ENCODE peak calls at places on chromosomes 16 and 17, in five cellular contexts. F is naive thymus-derived CD4-positive, alpha-beta T cell; N is upper lobe of right lung; Y is HCT116; M is mucosa of descending colon. A is an unnamed sample.

GRCh38 chr16:66660422-66661209 is 35.9 kb downstream of the CMTM4 start:
- DNase-seq in F (no peak), N (peak; percentile 73), M (peak; percentile 40), Y (no peak), A (no peak)

GRCh38 chr17:38448208-38448776 is 20.0 kb downstream of the ARHGAP23 start:
- DNase-seq in N (no peak), M (no peak), Y (no peak), F (no peak), A (no peak)

GRCh38 chr16:69110406-69110805 is 5.0 kb downstream of the HAS3 start:
- DNase-seq in Y (no peak), N (peak; percentile 15), M (no peak), F (no peak), A (no peak)

GRCh38 chr16:30551781-30552180 is 6.4 kb downstream of the ZNF764 start:
- DNase-seq in Y (no peak), N (peak; percentile 82), M (no peak), F (peak; percentile 75), A (peak; percentile 35)

GRCh38 chr16:51408357-51408756 is 257.3 kb upstream of the SALL1 start:
- DNase-seq in M (no peak), F (no peak), N (no peak), Y (no peak), A (no peak)

GRCh38 chr17:63694229-63694973 is 5.5 kb downstream of the LIMD2 start:
- DNase-seq in F (peak; percentile 41), Y (no peak), N (no peak), M (no peak), A (peak; percentile 74)

GRCh38 chr17:8846768-8847211 is 20.7 kb downstream of the PIK3R6 start:
- DNase-seq in M (no peak), Y (peak; percentile 67), F (no peak), N (no peak), A (no peak)

GRCh38 chr17:4599505-4600281 is 15.4 kb downstream of the SMTNL2 start:
- DNase-seq in N (no peak), M (no peak), F (no peak), Y (no peak), A (no peak)

GRCh38 chr16:68377667-68378420 is 67.0 kb downstream of the PRMT7 start:
- DNase-seq in Y (no peak), F (no peak), M (no peak), N (no peak), A (no peak)

GRCh38 chr16:11254913-11255736 is 879 bp downstream of the SOCS1 start:
- DNase-seq in N (peak; percentile 80), Y (no peak), F (peak; percentile 87), M (peak; percentile 76), A (peak; percentile 81)

GRCh38 chr17:40480501-40481003 is 20.9 kb downstream of the TNS4 start:
- DNase-seq in N (no peak), F (peak; percentile 95), M (peak; percentile 68), Y (no peak), A (peak; percentile 82)

GRCh38 chr16:4855804-4856203 is 8.5 kb downstream of the UBN1 start:
- DNase-seq in N (no peak), F (no peak), Y (no peak), M (no peak), A (no peak)

GRCh38 chr16:71709231-71709781 is 15.2 kb downstream of the PHLPP2 start:
- DNase-seq in N (no peak), Y (no peak), F (no peak), M (no peak), A (no peak)

GRCh38 chr17:28982191-28982793 is 23.5 kb downstream of the SEZ6 start:
- DNase-seq in Y (no peak), M (no peak), F (peak; percentile 74), N (no peak), A (peak; percentile 21)

GRCh38 chr17:31736855-31737625 is 122.0 kb downstream of the COPRS start:
- DNase-seq in F (no peak), M (no peak), Y (no peak), N (no peak), A (no peak)

GRCh38 chr17:77120866-77121265 is 19.9 kb upstream of the SEC14L1 start:
- DNase-seq in N (no peak), Y (no peak), F (no peak), M (no peak), A (no peak)

DNA sequence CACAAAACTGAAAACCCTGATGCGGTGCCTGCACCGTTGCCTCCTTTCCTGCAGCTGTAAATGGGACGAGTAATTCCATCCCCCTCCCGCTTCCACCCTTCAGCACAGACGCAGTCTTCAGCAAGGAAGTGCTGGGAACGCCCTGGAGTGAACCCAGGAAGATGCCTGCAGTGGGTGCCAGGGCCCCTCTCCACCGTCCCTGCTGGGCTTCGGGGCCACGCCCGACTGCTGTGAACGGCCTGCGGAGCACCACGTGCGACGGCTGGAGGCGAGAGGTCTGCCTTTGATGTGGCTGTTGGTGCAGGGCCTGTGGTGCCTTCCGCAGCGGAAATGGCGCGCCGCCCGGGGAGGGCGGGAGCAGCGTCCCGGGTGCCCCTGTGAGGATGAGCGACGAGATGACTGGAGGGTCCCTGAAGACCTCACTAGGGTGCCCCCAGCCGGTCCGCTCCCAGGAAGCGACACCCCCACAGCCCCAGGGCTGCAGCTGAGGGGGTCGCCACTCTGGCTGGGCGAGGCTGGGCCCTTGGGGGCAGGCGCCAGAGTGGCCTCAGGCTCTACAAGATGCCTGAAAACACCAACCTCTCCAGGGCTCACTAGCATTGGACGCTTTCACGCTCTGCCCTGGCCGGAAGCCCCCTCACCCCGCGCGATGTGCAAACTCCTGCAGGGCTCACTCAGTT is 749 bp upstream of the MC1R start:
- DNase-seq in F (peak; percentile 64), Y (peak; percentile 96), M (peak; percentile 92), N (peak; percentile 89), A (peak; percentile 71)
- H3K4me3 ChIP-seq in F (peak overlapping the region; percentile 43), Y (peak overlapping the region; percentile 19), M (no peak overlapping the region), N (peak overlapping the region; percentile 28), A (peak overlapping the region; percentile 50)

DNA sequence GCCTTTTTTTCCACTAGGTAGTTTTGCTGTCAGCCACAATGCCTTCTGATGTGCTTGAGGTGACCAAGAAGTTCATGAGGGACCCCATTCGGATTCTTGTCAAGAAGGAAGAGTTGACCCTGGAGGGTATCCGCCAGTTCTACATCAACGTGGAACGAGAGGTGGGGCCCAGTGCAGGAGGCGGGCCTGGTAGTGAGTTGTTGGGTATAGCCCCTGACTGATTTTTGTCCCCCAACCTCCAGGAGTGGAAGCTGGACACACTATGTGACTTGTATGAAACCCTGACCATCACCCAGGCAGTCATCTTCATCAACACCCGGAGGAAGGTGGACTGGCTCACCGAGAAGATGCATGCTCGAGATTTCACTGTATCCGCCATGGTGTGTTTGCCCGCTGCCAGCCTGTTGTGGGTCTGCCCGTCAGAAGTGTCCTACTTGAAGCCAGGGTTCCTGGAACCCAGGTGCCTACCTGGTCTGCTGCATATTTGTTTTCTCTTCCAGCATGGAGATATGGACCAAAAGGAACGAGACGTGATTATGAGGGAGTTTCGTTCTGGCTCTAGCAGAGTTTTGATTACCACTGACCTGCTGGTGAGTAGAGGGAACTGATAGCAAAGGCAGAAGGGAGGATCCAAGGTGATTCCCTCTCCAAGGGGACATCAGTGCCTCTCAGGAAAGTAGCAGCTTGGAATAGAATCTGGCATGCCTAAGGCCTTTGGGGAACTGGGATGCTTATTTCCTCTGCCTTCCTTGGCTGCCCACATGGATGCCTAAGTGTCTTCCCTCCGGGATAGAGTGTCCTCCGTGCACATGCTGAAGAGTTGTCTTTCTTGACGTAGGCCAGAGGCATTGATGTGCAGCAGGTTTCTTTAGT is 1.9 kb upstream of the CD68 start:
- DNase-seq in F (no peak), N (no peak), Y (no peak), M (peak; percentile 15), A (no peak)
- H3K4me1 ChIP-seq in F (peaks cover 32% of the 10 kb centered on the region), N (peaks cover 65% of the 10 kb centered on the region), Y (peaks cover 6% of the 10 kb centered on the region), M (peaks cover 35% of the 10 kb centered on the region), A (peaks cover 45% of the 10 kb centered on the region)

DNA sequence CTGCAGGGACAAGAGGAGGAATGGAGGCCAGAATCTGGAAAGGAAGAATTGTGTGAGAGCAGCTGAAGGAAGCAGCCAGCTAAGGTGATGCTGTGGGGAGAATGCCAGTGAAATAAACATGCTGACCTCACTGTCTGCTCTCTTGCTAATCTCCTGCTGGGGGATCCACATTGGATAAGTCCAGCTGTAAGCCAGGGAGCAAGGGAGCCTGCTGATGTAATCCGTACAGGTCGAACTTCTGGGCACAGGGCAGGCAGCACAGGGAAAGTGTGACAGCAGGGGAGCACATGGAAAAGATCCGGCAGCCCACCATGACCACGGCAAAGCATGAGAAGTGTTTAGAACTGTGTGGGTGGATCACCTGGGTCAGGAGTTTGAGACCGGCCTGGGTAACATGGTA is 7.5 kb upstream of the XPO6 start:
- DNase-seq in F (no peak), N (no peak), M (no peak), Y (no peak), A (no peak)
- H3K4me3 ChIP-seq in F (no peak overlapping the region), N (no peak overlapping the region), M (no peak overlapping the region), Y (no peak overlapping the region), A (no peak overlapping the region)

GRCh38 chr17:72472116-72472515 is 351.3 kb downstream of the SOX9 start:
- DNase-seq in F (no peak), M (no peak), N (no peak), Y (no peak), A (no peak)

GRCh38 chr17:72474243-72474642 is 353.4 kb downstream of the SOX9 start:
- DNase-seq in N (no peak), Y (no peak), M (no peak), F (no peak), A (no peak)

GRCh38 chr17:72467841-72468653 is 347.2 kb downstream of the SOX9 start:
- DNase-seq in N (no peak), M (peak; percentile 83), F (no peak), Y (no peak), A (no peak)

GRCh38 chr17:72470338-72471133 is 349.7 kb downstream of the SOX9 start:
- DNase-seq in F (no peak), N (no peak), Y (no peak), M (no peak), A (no peak)

GRCh38 chr17:72471296-72471695 is 350.5 kb downstream of the SOX9 start:
- DNase-seq in M (no peak), F (no peak), Y (no peak), N (no peak), A (no peak)
- H3K4me1 ChIP-seq in M (peaks cover 65% of the 10 kb centered on the region), F (no peaks in the 10 kb centered on the region), Y (peaks cover 7% of the 10 kb centered on the region), N (no peaks in the 10 kb centered on the region), A (no peaks in the 10 kb centered on the region)

GRCh38 chr17:37146578-37147119 is 197.9 kb downstream of the AATF start:
- DNase-seq in M (no peak), N (no peak), F (no peak), Y (no peak), A (no peak)
- H3K4me3 ChIP-seq in M (no peak overlapping the region), N (no peak overlapping the region), F (no peak overlapping the region), Y (no peak overlapping the region), A (no peak overlapping the region)

GRCh38 chr17:17072546-17072945 is 30.3 kb downstream of the MPRIP start:
- DNase-seq in N (peak; percentile 15), M (peak; percentile 9), F (no peak), Y (no peak), A (no peak)
- H3K4me1 ChIP-seq in N (peaks cover 39% of the 10 kb centered on the region), M (peaks cover 39% of the 10 kb centered on the region), F (peaks cover 18% of the 10 kb centered on the region), Y (peaks cover 5% of the 10 kb centered on the region), A (peaks cover 24% of the 10 kb centered on the region)

DNA sequence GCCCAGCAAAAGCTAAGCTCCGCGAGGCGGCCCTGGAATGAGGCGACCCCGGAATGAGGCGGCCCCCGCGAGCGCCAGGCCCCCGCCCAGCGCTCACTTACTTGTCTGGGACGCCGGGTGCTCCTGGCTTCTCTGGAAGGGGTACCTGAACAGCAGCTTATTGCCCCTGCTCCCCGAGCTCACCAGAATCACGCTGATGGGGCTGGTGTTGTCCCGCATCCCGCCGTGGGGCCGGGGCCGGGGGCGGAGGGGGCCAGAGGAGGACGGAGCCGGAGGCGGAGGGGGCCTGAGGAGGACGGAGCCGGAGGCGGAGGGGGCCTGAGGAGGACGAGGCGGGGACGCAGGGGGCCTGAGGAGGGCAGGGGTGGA is 440 bp downstream of the NPRL3 start:
- DNase-seq in F (peak; percentile 25), M (peak; percentile 57), N (peak; percentile 72), Y (no peak), A (no peak)
- H3K4me3 ChIP-seq in F (peak overlapping the region; percentile 58), M (peak overlapping the region; percentile 32), N (peak overlapping the region; percentile 79), Y (peak overlapping the region; percentile 63), A (peak overlapping the region; percentile 58)